ENCODE peak calls at places on chromosome 1, in eight cellular contexts. M is glomerular endothelial cell; V is upper lobe of left lung; F is choroid plexus epithelial cell; X is osteocyte; R is mucosa of descending colon; O is ELF-1; E is effector memory CD8-positive, alpha-beta T cell. J is an unnamed sample.
A peak's percentile ranks its signal among the peaks of the same experiment; 100 is the strongest.

GRCh38 chr1:8317647-8318360 is at the start of gene SLC45A1:
- DNase-seq in M (no peak), V (peak; percentile 97), F (peak; percentile 52), X (no peak), R (peak; percentile 80), O (peak; percentile 43), E (peak; percentile 76), J (peak; percentile 90)

GRCh38 chr1:92409946-92410345 is 76.8 kb downstream of the GFI1 start:
- DNase-seq in M (no peak), V (peak; percentile 5), F (no peak), X (no peak), R (no peak), O (no peak), E (no peak), J (no peak)

GRCh38 chr1:198959032-198959431 is 320.2 kb downstream of the PTPRC start:
- DNase-seq in M (no peak), V (no peak), F (no peak), X (no peak), R (no peak), O (no peak), E (no peak), J (no peak)

GRCh38 chr1:200364831-200365230 is 45.0 kb downstream of the ZNF281 start:
- DNase-seq in M (no peak), V (no peak), F (no peak), X (no peak), R (no peak), O (peak; percentile 66), E (no peak), J (no peak)

GRCh38 chr1:65904681-65905083 is 112.0 kb downstream of the PDE4B start:
- DNase-seq in M (no peak), V (no peak), F (peak; percentile 14), X (no peak), R (no peak), O (no peak), E (no peak), J (no peak)

GRCh38 chr1:218459450-218459849 is 114.3 kb downstream of the TGFB2 start:
- DNase-seq in M (no peak), V (no peak), F (peak; percentile 69), X (no peak), R (no peak), O (no peak), E (no peak), J (no peak)

GRCh38 chr1:67787746-67788145 is 45.5 kb downstream of the GNG12 start:
- DNase-seq in M (no peak), V (no peak), F (no peak), X (no peak), R (no peak), O (no peak), E (no peak), J (no peak)

GRCh38 chr1:2595261-2595811 is 8.8 kb downstream of the PRXL2B start:
- DNase-seq in M (no peak), V (peak; percentile 72), F (no peak), X (no peak), R (peak; percentile 50), O (no peak), E (no peak), J (no peak)

GRCh38 chr1:197595244-197595904 is 179.9 kb downstream of the DENND1B start:
- DNase-seq in M (no peak), V (no peak), F (no peak), X (no peak), R (no peak), O (no peak), E (no peak), J (no peak)

GRCh38 chr1:183303901-183304300 is 114.3 kb downstream of the NMNAT2 start:
- DNase-seq in M (no peak), V (no peak), F (no peak), X (no peak), R (no peak), O (no peak), E (no peak), J (no peak)

GRCh38 chr1:26724938-26725337 is 29.1 kb downstream of the ARID1A start:
- DNase-seq in M (no peak), V (no peak), F (no peak), X (no peak), R (no peak), O (peak; percentile 58), E (no peak), J (no peak)